ENCODE peak calls at places on chromosomes 4 and X, in nine cellular contexts. W is IMR-90, D is Peyer's patch, M is HCT116, J is heart left ventricle, U is tibial nerve, N is uterus, Z is A549, X is thyroid gland. H is an unnamed sample.

GRCh38 chrX:90040807-90041206 is 119.1 kb downstream of the TGIF2LX start:
- DNase-seq in M (no peak), W (no peak), Z (no peak), U (no peak), D (no peak), X (no peak), J (no peak), N (no peak), H (no peak)

GRCh38 chr4:73864973-73865372 is 4.2 kb upstream of the CXCL1 start:
- DNase-seq in D (no peak), W (no peak), X (no peak), U (no peak), Z (no peak), J (no peak), M (no peak), N (no peak), H (no peak)

GRCh38 chr4:113057891-113058290 is 8.4 kb downstream of the ANK2 start:
- DNase-seq in W (no peak), J (no peak), X (no peak), U (no peak), M (peak; percentile 7), N (no peak), Z (no peak), D (no peak), H (no peak)

GRCh38 chrX:101708180-101708579 is 48.5 kb upstream of the ARMCX2 start:
- DNase-seq in W (peak; percentile 1), D (no peak), J (no peak), U (no peak), X (peak; percentile 3), N (no peak), Z (no peak), M (no peak), H (no peak)

GRCh38 chr4:173420324-173420752 is 21.4 kb upstream of the SCRG1 start:
- DNase-seq in Z (no peak), U (no peak), J (no peak), W (peak; percentile 28), X (no peak), D (no peak), M (peak; percentile 12), N (no peak), H (no peak)

GRCh38 chr4:41546638-41547037 is 8.7 kb downstream of the LIMCH1 start:
- DNase-seq in D (no peak), M (no peak), N (no peak), X (no peak), J (no peak), W (no peak), U (no peak), Z (no peak), H (no peak)

GRCh38 chr4:156884183-156884582 is 87.4 kb downstream of the PDGFC start:
- DNase-seq in N (no peak), Z (no peak), D (no peak), U (no peak), X (no peak), M (no peak), W (no peak), J (no peak), H (no peak)

GRCh38 chr4:147388016-147388415 is 92.9 kb upstream of the EDNRA start:
- DNase-seq in N (no peak), Z (no peak), D (no peak), U (no peak), W (peak; percentile 50), M (no peak), X (no peak), J (no peak), H (no peak)

GRCh38 chrX:145394344-145394743 is 147.0 kb downstream of the SPANXN1 start:
- DNase-seq in J (no peak), X (no peak), Z (no peak), M (no peak), N (no peak), U (no peak), D (no peak), W (no peak), H (no peak)

GRCh38 chrX:41381685-41382084 is 47.7 kb downstream of the DDX3X start:
- DNase-seq in M (peak; percentile 56), U (no peak), Z (peak; percentile 53), J (peak; percentile 7), W (peak; percentile 90), D (peak; percentile 85), N (peak; percentile 18), X (peak; percentile 7), H (no peak)

GRCh38 chr4:135344492-135344891 is 1142.9 kb upstream of the PABPC4L start:
- DNase-seq in N (no peak), Z (no peak), X (no peak), W (no peak), D (no peak), J (no peak), U (no peak), M (no peak), H (no peak)

GRCh38 chrX:68710870-68711576 is 63.6 kb downstream of the STARD8 start:
- DNase-seq in Z (peak; percentile 73), X (peak; percentile 30), J (no peak), D (peak; percentile 53), M (peak; percentile 32), U (no peak), W (peak; percentile 53), N (peak; percentile 28), H (no peak)

GRCh38 chrX:7132335-7133035 is 15.0 kb upstream of the STS start:
- DNase-seq in J (no peak), X (peak; percentile 58), M (peak; percentile 56), N (no peak), D (peak; percentile 93), W (peak; percentile 73), Z (peak; percentile 38), U (no peak), H (no peak)

GRCh38 chr4:185396724-185397402 is at the start of gene ANKRD37:
- DNase-seq in W (peak; percentile 19), Z (no peak), M (no peak), X (peak; percentile 72), U (no peak), J (peak; percentile 32), N (no peak), D (peak; percentile 67), H (no peak)
- H3K4me3 ChIP-seq in W (peak within 1 kb of the TSS; percentile 71), Z (peak within 1 kb of the TSS; percentile 49), M (peak within 1 kb of the TSS; percentile 61), X (peak within 1 kb of the TSS; percentile 79), U (peak within 1 kb of the TSS; percentile 87), J (peak within 1 kb of the TSS; percentile 79), N (peak within 1 kb of the TSS; percentile 92), D (peak within 1 kb of the TSS; percentile 92), H (peak within 1 kb of the TSS; percentile 67)

GRCh38 chrX:64398088-64398487 is 2.8 kb upstream of the MTMR8 start:
- DNase-seq in N (no peak), M (no peak), Z (no peak), X (no peak), U (no peak), J (no peak), W (no peak), D (no peak), H (no peak)

GRCh38 chrX:64394059-64394873 is 986 bp downstream of the MTMR8 start:
- DNase-seq in U (no peak), Z (no peak), W (no peak), D (no peak), M (no peak), X (peak; percentile 1), N (no peak), J (peak; percentile 5), H (no peak)

GRCh38 chrX:64389489-64389888 is 5.8 kb downstream of the MTMR8 start:
- DNase-seq in X (no peak), J (no peak), W (no peak), Z (no peak), N (no peak), M (no peak), U (no peak), D (no peak), H (no peak)

GRCh38 chrX:64395568-64395929 is 297 bp upstream of the MTMR8 start:
- DNase-seq in U (no peak), M (no peak), X (no peak), D (no peak), J (no peak), Z (no peak), N (no peak), W (no peak), H (no peak)

DNA sequence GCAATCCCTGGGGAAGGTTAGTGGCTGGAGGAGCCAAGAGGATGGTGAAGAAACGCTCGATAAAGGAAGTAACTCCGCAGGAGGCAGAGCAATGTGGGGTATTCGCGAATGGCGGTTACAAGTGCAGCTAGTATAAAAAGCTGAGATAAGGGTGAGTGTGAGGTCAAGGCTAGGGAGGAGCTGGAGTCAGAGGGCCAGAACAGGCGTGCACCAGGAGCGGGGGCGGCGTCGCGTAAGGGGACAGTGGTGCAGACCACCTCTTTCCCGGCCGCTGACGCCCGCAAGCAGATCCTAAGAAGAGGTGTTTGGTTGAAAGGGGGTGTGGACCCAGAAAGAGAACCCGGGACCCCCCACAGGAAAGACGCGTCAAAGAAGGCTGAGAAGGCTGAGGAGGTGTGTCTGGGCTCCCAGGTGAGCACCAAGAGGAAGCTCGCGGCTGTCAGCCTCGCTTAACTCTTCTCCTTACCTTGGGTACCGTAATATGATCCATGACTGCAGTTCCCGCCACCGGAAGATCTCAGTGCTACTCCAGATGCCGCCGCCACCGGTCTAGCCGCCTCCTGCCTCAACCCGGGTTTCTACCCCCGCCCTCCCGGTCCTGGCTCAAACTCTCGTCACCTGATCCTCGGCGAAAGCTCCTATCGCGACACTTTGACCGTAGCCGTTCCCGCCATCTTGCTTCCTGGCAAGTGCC is at the start of gene MTMR8:
- DNase-seq in Z (peak; percentile 54), X (peak; percentile 78), N (peak; percentile 60), D (peak; percentile 89), M (peak; percentile 41), W (no peak), U (peak; percentile 61), J (peak; percentile 68), H (peak; percentile 8)
- TF ChIP-seq POLR2A in Z (no peak), X (peak; percentile 29), N (no peak), D (peak; percentile 47), M (no peak), W (no peak), U (no peak), J (no peak), H (no peak)

GRCh38 chr4:2259541-2260267 is 2.2 kb downstream of the MXD4 start:
- DNase-seq in J (peak; percentile 6), D (peak; percentile 44), M (no peak), Z (no peak), N (peak; percentile 16), X (peak; percentile 2), U (peak; percentile 9), W (no peak), H (no peak)

GRCh38 chr4:2258091-2259035 is 3.5 kb downstream of the MXD4 start:
- DNase-seq in M (no peak), J (peak; percentile 8), U (peak; percentile 12), D (peak; percentile 43), X (peak; percentile 3), Z (no peak), N (peak; percentile 17), W (no peak), H (no peak)

GRCh38 chr4:2260336-2261109 is 1.4 kb downstream of the MXD4 start:
- DNase-seq in X (peak; percentile 28), D (peak; percentile 49), M (no peak), W (no peak), J (peak; percentile 18), U (peak; percentile 13), N (peak; percentile 23), Z (no peak), H (no peak)

GRCh38 chr4:2257361-2258001 is 4.4 kb downstream of the MXD4 start:
- DNase-seq in M (no peak), N (peak; percentile 23), U (peak; percentile 6), Z (no peak), J (peak; percentile 5), W (no peak), X (peak; percentile 2), D (peak; percentile 43), H (no peak)

GRCh38 chr4:2259036-2259540 is 2.8 kb downstream of the MXD4 start:
- DNase-seq in M (no peak), N (peak; percentile 32), X (peak; percentile 6), J (peak; percentile 9), U (peak; percentile 12), W (no peak), D (peak; percentile 46), Z (no peak), H (no peak)
- H3K4me3 ChIP-seq in M (no peak overlapping the region), N (no peak overlapping the region), X (no peak overlapping the region), J (no peak overlapping the region), U (no peak overlapping the region), W (no peak overlapping the region), D (no peak overlapping the region), Z (no peak overlapping the region), H (no peak overlapping the region)

GRCh38 chrX:67408423-67409079 is 135.3 kb upstream of the AR start:
- DNase-seq in U (no peak), N (no peak), D (no peak), Z (no peak), W (no peak), X (no peak), J (no peak), M (no peak), H (no peak)
- TF ChIP-seq POLR2A in U (no peak), N (no peak), D (no peak), Z (no peak), W (no peak), X (no peak), J (no peak), M (no peak), H (no peak)

H was measured in esophagus squamous epithelium.